ENCODE peak calls at places on chromosomes 11 and 22, in ten cellular contexts. X is AG10803, M is fibroblast of lung, U is H9, W is IMR-90, F is tibial nerve, T is cardiac fibroblast, I is endodermal cell, R is HFFc6, B is left ventricle myocardium inferior. L is an unnamed sample.

GRCh38 chr11:132466983-132467382 is 1065.3 kb downstream of the OPCML start:
- DNase-seq in I (peak; percentile 60), U (no peak), T (no peak), M (no peak), B (no peak), W (no peak), R (no peak), F (no peak), X (no peak), L (no peak)

GRCh38 chr11:5092821-5093585 is 23.6 kb downstream of the OR52E1 start:
- DNase-seq in U (no peak), W (no peak), R (no peak), I (no peak), F (no peak), T (no peak), X (peak; percentile 4), B (no peak), M (no peak), L (no peak)

GRCh38 chr11:71300187-71300586 is 47.8 kb upstream of the SHANK2 start:
- DNase-seq in T (peak; percentile 10), F (no peak), U (no peak), W (no peak), R (no peak), M (no peak), B (no peak), X (peak; percentile 10), I (no peak), L (no peak)

GRCh38 chr11:86888978-86889341 is 66.2 kb downstream of the FZD4 start:
- DNase-seq in T (no peak), M (no peak), X (no peak), F (no peak), B (no peak), U (no peak), I (no peak), W (no peak), R (peak; percentile 14), L (no peak)

GRCh38 chr11:129323896-129324522 is 51.6 kb upstream of the BARX2 start:
- DNase-seq in U (no peak), M (no peak), F (peak; percentile 59), B (no peak), T (peak; percentile 57), R (no peak), X (peak; percentile 76), W (peak; percentile 28), I (peak; percentile 56), L (no peak)

GRCh38 chr11:64339754-64340408 is at the start of gene CCDC88B:
- DNase-seq in R (no peak), T (no peak), B (peak; percentile 65), F (no peak), I (no peak), U (no peak), X (no peak), W (no peak), M (no peak), L (no peak)

GRCh38 chr11:37830532-37830931 is 1232.5 kb upstream of the RAG2 start:
- DNase-seq in T (no peak), M (no peak), X (no peak), W (no peak), R (no peak), I (no peak), U (no peak), B (no peak), F (no peak), L (no peak)

GRCh38 chr11:128481135-128481534 is 106.2 kb downstream of the ETS1 start:
- DNase-seq in F (peak; percentile 76), M (peak; percentile 93), T (peak; percentile 88), I (no peak), B (no peak), R (peak; percentile 74), U (no peak), W (peak; percentile 93), X (peak; percentile 95), L (no peak)

GRCh38 chr11:76209956-76210885 is 3.9 kb upstream of the WNT11 start:
- DNase-seq in I (peak; percentile 76), X (peak; percentile 75), M (peak; percentile 78), U (no peak), R (no peak), F (peak; percentile 63), B (peak; percentile 77), W (peak; percentile 74), T (peak; percentile 72), L (peak; percentile 71)

GRCh38 chr11:64727131-64727530 is 4.1 kb upstream of the NRXN2 start:
- DNase-seq in X (no peak), W (no peak), B (no peak), M (no peak), F (no peak), I (no peak), U (peak; percentile 19), T (no peak), R (no peak), L (no peak)

GRCh38 chr11:1878134-1879031 is 13.3 kb downstream of the PRR33 start:
- DNase-seq in U (no peak), T (no peak), X (no peak), R (no peak), F (no peak), M (no peak), B (peak; percentile 64), W (no peak), I (no peak), L (peak; percentile 72)

GRCh38 chr11:21888814-21889213 is 304.1 kb upstream of the ANO5 start:
- DNase-seq in X (no peak), R (no peak), W (no peak), T (peak; percentile 20), F (peak; percentile 49), I (no peak), M (peak; percentile 1), U (no peak), B (no peak), L (no peak)

GRCh38 chr11:28581286-28582242 is 473.4 kb downstream of the METTL15 start:
- DNase-seq in T (peak; percentile 69), X (peak; percentile 54), W (peak; percentile 78), B (no peak), M (peak; percentile 95), I (peak; percentile 60), F (no peak), U (no peak), R (no peak), L (no peak)

GRCh38 chr11:121063728-121064127 is 37.3 kb upstream of the TECTA start:
- DNase-seq in T (peak; percentile 18), M (no peak), R (peak; percentile 3), U (no peak), B (no peak), W (no peak), I (peak; percentile 42), X (no peak), F (no peak), L (no peak)
- TF ChIP-seq CTCF in T (peak; percentile 47), M (peak; percentile 35), R (peak; percentile 74), U (peak; percentile 69), B (peak; percentile 52), W (peak; percentile 23), I (peak; percentile 75), X (peak; percentile 47), F (no peak), L (peak; percentile 19)

GRCh38 chr11:40271361-40271760 is 1188.1 kb downstream of the LRRC4C start:
- DNase-seq in X (no peak), W (no peak), R (no peak), I (no peak), T (no peak), B (no peak), F (no peak), U (no peak), M (peak; percentile 77), L (no peak)

GRCh38 chr11:40273192-40273732 is 1186.2 kb downstream of the LRRC4C start:
- DNase-seq in W (no peak), R (no peak), F (no peak), B (no peak), M (no peak), X (no peak), T (no peak), U (no peak), I (no peak), L (no peak)

GRCh38 chr11:40276960-40277359 is 1182.5 kb downstream of the LRRC4C start:
- DNase-seq in U (no peak), M (peak; percentile 54), T (no peak), X (no peak), I (no peak), B (no peak), R (no peak), W (no peak), F (no peak), L (no peak)

GRCh38 chr11:40269865-40270264 is 1189.6 kb downstream of the LRRC4C start:
- DNase-seq in M (peak; percentile 53), T (no peak), X (no peak), B (no peak), R (no peak), W (no peak), U (no peak), I (no peak), F (no peak), L (no peak)

DNA sequence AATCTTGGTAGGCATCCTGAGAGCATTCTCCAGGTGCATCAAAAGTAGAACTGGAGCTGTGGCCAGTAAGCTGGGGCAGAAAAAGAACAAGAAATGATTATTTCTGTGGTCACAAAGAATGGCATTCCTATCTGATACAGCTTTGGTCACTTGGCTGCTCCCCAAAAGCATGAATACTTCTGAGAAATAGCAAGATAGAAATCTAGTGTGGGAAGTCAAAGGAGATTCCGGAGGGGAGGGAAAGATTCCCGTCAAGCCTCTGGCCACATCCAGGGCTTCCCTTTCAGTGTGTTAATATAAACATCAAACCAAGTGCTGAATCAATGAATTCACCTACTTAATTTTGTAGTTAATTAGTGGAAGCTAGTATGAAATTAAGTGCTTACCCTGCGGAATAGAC is 1185.4 kb downstream of the LRRC4C start:
- DNase-seq in B (no peak), X (peak; percentile 11), W (peak; percentile 46), F (peak; percentile 25), U (no peak), R (peak; percentile 74), M (peak; percentile 97), T (no peak), I (no peak), L (no peak)
- TF ChIP-seq CTCF in B (no peak), X (no peak), W (no peak), F (no peak), U (no peak), R (no peak), M (no peak), T (no peak), I (no peak), L (no peak)

GRCh38 chr11:84524422-84525051 is 1102.6 kb downstream of the DLG2 start:
- DNase-seq in W (peak; percentile 25), I (no peak), B (no peak), R (peak; percentile 4), X (peak; percentile 49), M (peak; percentile 29), U (no peak), T (peak; percentile 61), F (no peak), L (no peak)
- TF ChIP-seq CTCF in W (peak; percentile 49), I (peak; percentile 82), B (peak; percentile 54), R (peak; percentile 69), X (peak; percentile 77), M (peak; percentile 51), U (peak; percentile 75), T (peak; percentile 58), F (peak; percentile 38), L (peak; percentile 19)

DNA sequence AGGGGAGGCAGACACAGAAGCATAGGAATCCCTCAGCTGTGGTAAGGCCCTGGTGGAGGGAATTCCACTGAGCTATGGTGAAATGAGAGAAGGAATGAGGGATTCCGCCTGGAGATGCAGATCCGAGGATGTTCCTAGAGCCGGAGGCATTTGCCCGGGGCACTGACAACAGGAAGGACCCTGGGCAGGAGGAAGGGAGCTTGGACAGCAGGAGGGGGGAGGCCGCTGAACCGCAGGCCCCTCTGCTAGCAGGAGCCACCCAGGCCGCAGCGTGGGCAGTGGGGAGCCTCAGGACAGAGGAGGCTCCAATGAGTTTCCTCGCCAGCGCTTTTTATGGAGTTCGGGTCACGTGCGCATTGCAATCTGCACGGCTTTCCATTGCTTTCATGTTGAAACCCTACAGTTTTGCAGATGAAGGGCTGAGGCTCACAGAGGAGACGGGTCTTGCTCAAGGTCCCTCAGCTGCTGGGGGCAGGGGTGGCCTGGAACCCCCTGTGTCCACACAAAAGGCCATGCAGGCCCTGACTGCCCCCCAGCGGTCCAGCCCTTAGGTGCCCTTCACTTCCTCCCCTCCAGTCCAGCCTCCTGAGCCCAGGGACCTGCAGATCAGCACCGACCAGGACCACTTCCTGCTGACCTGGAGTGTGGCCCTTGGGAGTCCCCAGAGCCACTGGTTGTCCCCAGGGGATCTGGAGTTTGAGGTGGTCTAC is 15.6 kb downstream of the CSF2RB start:
- DNase-seq in T (no peak), U (peak; percentile 31), M (no peak), F (no peak), I (peak; percentile 45), W (no peak), X (no peak), R (no peak), B (no peak), L (no peak)
- TF ChIP-seq CTCF in T (no peak), U (peak; percentile 26), M (no peak), F (no peak), I (no peak), W (no peak), X (no peak), R (no peak), B (no peak), L (no peak)

L was measured in uterus.